ENCODE peak calls at places on chromosomes 2 and 18, in nine cellular contexts. Q is right atrium auricular region; H is mammary epithelial cell; O is psoas muscle; E is prostate gland; R is tibial nerve; T is effector memory CD4-positive, alpha-beta T cell; V is lung; A is IMR-90. U is an unnamed sample.

GRCh38 chr2:182946949-182947348 is 80.5 kb upstream of the FRZB start:
- DNase-seq in Q (no peak), V (no peak), H (no peak), E (no peak), A (peak; percentile 22), T (no peak), O (no peak), R (no peak), U (no peak)

GRCh38 chr2:134367915-134368911 is 114.3 kb downstream of the MGAT5 start:
- DNase-seq in V (no peak), O (no peak), E (no peak), A (peak; percentile 69), T (no peak), Q (no peak), R (no peak), H (no peak), U (no peak)

GRCh38 chr2:8276071-8276470 is 405.8 kb upstream of the ID2 start:
- DNase-seq in A (no peak), V (no peak), R (no peak), Q (no peak), H (no peak), E (no peak), O (no peak), T (no peak), U (no peak)

GRCh38 chr2:190123956-190124355 is 61.4 kb upstream of the MSTN start:
- DNase-seq in E (no peak), A (peak; percentile 83), O (no peak), T (no peak), R (no peak), Q (no peak), V (no peak), H (peak; percentile 4), U (no peak)

GRCh38 chr2:154720642-154721041 is 22.1 kb downstream of the KCNJ3 start:
- DNase-seq in O (no peak), E (no peak), T (no peak), V (no peak), A (no peak), R (no peak), H (no peak), Q (no peak), U (no peak)

GRCh38 chr2:67451086-67451832 is 54.1 kb downstream of the ETAA1 start:
- DNase-seq in A (peak; percentile 85), E (peak; percentile 40), T (no peak), Q (no peak), H (peak; percentile 100), R (no peak), O (no peak), V (no peak), U (no peak)

GRCh38 chr2:173521450-173522192 is 166.9 kb downstream of the CDCA7 start:
- DNase-seq in R (no peak), T (no peak), Q (no peak), A (no peak), H (no peak), O (no peak), E (no peak), V (no peak), U (no peak)

GRCh38 chr2:37877457-37878315 is 47.4 kb upstream of the RMDN2 start:
- DNase-seq in V (no peak), R (peak; percentile 68), Q (no peak), O (no peak), H (peak; percentile 46), T (no peak), E (peak; percentile 43), A (peak; percentile 68), U (no peak)

DNA sequence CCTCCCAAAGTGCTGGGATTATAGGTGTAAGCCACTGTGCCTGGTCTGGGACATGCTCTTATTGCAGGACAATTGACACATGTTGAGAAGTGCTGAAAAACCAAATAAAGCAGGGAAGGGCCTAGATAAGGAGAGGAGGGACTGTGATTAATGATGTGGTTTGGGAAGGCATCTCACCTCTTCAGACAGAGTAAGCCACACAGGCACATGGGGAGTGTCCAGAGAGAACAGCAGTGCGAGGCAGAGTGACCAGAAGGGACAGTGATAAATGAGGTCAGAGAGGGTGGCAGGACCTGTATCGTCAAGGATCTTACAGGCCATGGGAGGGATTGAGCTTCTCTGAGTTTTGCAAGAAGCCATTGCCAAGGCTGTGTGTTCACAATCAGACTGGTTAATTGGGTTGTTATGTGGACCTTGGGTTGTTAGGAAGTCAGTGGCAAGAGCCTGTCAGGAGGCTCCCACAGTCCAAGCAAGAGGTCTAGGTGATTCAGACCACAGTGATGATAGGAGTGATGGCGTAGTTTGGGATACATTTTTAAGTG is 58.5 kb downstream of the EIF5B start:
- DNase-seq in V (no peak), Q (no peak), A (peak; percentile 37), T (no peak), R (no peak), O (no peak), H (no peak), E (no peak), U (no peak)
- H3K36me3 ChIP-seq in V (peaks cover 33% of the 10 kb centered on the region), Q (peaks cover 97% of the 10 kb centered on the region), A (peaks cover 52% of the 10 kb centered on the region), T (peaks cover 75% of the 10 kb centered on the region), R (no peaks in the 10 kb centered on the region), O (peaks cover 100% of the 10 kb centered on the region), H (peaks cover 44% of the 10 kb centered on the region), E (no peaks in the 10 kb centered on the region), U (peaks cover 47% of the 10 kb centered on the region)

GRCh38 chr18:79589601-79590091 is 90.0 kb upstream of the CTDP1 start:
- DNase-seq in O (no peak), E (no peak), V (no peak), H (no peak), Q (no peak), T (no peak), R (no peak), A (no peak), U (no peak)

GRCh38 chr18:79588131-79588635 is 91.4 kb upstream of the CTDP1 start:
- DNase-seq in Q (no peak), E (no peak), T (no peak), H (no peak), R (no peak), O (no peak), V (no peak), A (no peak), U (no peak)

GRCh38 chr18:79590191-79591039 is 89.2 kb upstream of the CTDP1 start:
- DNase-seq in Q (no peak), V (no peak), A (no peak), T (no peak), R (no peak), E (no peak), O (no peak), H (no peak), U (no peak)

GRCh38 chr18:79587298-79588125 is 92.1 kb upstream of the CTDP1 start:
- DNase-seq in O (peak; percentile 8), A (no peak), E (no peak), Q (no peak), H (no peak), V (no peak), T (no peak), R (no peak), U (no peak)

DNA sequence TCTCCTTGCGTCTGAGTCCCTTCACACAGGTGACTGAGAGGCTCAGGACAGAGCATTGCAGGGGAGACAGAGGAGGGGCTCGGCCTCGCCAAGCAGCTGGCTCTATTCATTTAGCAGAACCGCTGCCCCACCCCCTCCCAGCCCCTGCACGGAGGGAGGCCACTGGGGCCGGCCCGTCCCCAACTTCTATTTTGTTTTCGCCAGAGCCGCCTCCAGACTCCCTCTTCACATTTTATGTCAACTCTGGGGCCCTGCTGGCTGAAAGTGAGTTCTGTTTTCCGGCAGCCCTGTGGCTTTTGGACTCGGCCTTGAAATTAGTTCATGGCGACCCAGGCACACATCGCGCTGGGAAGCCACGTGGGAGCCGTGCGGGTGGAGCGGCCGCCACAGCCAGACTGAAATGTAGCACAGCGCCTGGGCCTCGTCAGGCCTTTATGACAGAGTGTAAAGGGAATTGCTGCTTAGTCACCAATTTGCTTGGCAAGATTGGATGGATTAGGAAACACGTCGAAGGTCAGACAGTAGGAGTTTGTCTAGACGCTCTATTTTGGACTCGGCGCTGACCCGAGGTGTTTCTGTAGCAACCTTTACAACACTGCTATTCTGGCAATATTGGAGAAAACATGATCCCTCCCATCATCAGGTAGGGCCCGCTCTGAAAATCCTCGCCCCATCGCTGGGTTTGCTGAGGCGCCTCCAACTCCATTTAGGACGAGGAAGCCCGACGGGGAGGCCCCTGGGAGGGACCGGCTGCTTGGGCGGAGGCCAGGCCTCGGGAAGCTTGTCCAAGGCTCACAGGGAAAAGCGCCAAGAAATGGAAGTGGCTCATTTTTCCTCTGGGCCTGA is 90.7 kb upstream of the CTDP1 start:
- DNase-seq in H (no peak), Q (peak; percentile 96), O (peak; percentile 88), V (peak; percentile 66), T (no peak), E (peak; percentile 50), R (peak; percentile 84), A (peak; percentile 87), U (no peak)
- H3K27ac ChIP-seq in H (no peak overlapping the region), Q (peak overlapping the region; percentile 60), O (peak overlapping the region; percentile 23), V (peak overlapping the region; percentile 50), T (no peak overlapping the region), E (no peak overlapping the region), R (no peak overlapping the region), A (no peak overlapping the region), U (peak overlapping the region; percentile 50)

DNA sequence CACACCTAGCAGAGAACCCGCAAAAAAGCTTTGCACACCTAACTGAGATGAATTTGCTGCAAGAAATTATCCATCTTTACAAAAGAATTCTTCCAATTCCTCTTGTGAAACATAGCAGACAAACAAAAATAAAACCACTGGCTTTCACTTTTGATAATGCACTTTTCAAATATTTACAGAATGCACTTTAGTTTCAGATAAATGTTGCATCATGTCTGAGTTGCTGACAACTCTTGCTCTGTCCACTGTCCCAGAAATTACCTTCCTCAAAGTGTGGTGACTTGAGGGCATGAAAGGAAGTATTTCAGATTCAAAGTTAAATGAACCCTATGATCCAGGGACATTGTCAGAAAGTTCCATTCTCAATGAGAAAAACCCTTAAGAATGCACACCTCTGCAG is 256.2 kb upstream of the PARD3B start:
- DNase-seq in V (no peak), E (no peak), T (no peak), R (no peak), Q (no peak), A (no peak), H (no peak), O (no peak), U (no peak)
- H3K36me3 ChIP-seq in V (no peaks in the 10 kb centered on the region), E (no peaks in the 10 kb centered on the region), T (no peaks in the 10 kb centered on the region), R (no peaks in the 10 kb centered on the region), Q (no peaks in the 10 kb centered on the region), A (no peaks in the 10 kb centered on the region), H (no peaks in the 10 kb centered on the region), O (no peaks in the 10 kb centered on the region), U (no peaks in the 10 kb centered on the region)

GRCh38 chr2:18829331-18829902 is 240.0 kb upstream of the NT5C1B start:
- DNase-seq in O (no peak), V (no peak), T (no peak), E (peak; percentile 37), A (peak; percentile 59), R (no peak), H (peak; percentile 35), Q (no peak), U (no peak)

GRCh38 chr2:18824317-18824716 is 234.9 kb upstream of the NT5C1B start:
- DNase-seq in R (no peak), E (no peak), H (no peak), A (no peak), Q (no peak), V (no peak), T (no peak), O (no peak), U (no peak)

GRCh38 chr2:18828296-18828695 is 238.9 kb upstream of the NT5C1B start:
- DNase-seq in T (no peak), O (no peak), R (no peak), Q (no peak), E (no peak), V (no peak), A (no peak), H (no peak), U (no peak)

GRCh38 chr2:18825856-18826255 is 236.5 kb upstream of the NT5C1B start:
- DNase-seq in O (no peak), E (no peak), H (no peak), R (no peak), V (no peak), T (no peak), Q (no peak), A (no peak), U (no peak)

DNA sequence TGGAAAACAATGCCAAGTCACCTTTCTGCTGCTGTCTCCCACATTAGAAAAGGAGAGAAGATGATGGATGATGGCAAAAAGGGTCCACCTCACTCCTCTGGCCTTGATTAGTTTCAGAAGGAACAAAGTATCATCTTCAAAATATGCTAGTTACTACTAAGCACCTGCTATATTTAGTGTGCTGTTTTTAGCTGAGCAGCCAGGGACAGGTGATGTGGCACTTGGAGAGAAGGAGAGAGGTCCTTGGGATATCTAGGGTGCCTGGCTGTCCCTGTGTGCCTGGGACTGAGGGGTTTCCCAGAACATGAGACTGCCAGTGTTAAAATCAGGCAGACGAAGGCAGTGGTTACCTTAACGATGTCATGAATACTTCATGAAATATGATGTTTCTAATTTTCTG is 235.5 kb upstream of the NT5C1B start:
- DNase-seq in R (no peak), V (no peak), T (no peak), H (no peak), A (no peak), O (no peak), Q (no peak), E (no peak), U (no peak)
- H3K27ac ChIP-seq in R (no peak overlapping the region), V (no peak overlapping the region), T (no peak overlapping the region), H (no peak overlapping the region), A (no peak overlapping the region), O (no peak overlapping the region), Q (no peak overlapping the region), E (no peak overlapping the region), U (no peak overlapping the region)

U was measured in esophagus squamous epithelium.